ENCODE peak calls at places on chromosomes 16 and 17, in ten cellular contexts. J is mammary epithelial cell; T is left ventricle myocardium inferior; N is fibroblast of lung; I is heart left ventricle; L is colonic mucosa; S is osteoblast; W is heart right ventricle; C is psoas muscle; Y is CD4-positive, alpha-beta memory T cell. M is an unnamed sample.

GRCh38 chr17:3542410-3543088 is 15.1 kb downstream of the TRPV3 start:
- DNase-seq in Y (no peak), J (no peak), T (no peak), S (peak; percentile 42), L (no peak), W (no peak), C (no peak), N (no peak), I (no peak), M (peak; percentile 47)

GRCh38 chr16:4653981-4654380 is 29.4 kb downstream of the MGRN1 start:
- DNase-seq in J (no peak), T (no peak), I (no peak), C (no peak), L (peak; percentile 92), W (no peak), S (peak; percentile 32), Y (no peak), N (no peak), M (no peak)

GRCh38 chr17:22512997-22513538 is 820.7 kb downstream of the KCNJ18 start:
- DNase-seq in Y (no peak), N (no peak), C (no peak), S (no peak), T (no peak), W (no peak), L (no peak), J (no peak), I (no peak), M (no peak)

GRCh38 chr17:81601525-81602120 is 35.3 kb downstream of the NPLOC4 start:
- DNase-seq in W (no peak), Y (peak; percentile 62), C (no peak), N (peak; percentile 60), J (peak; percentile 36), I (no peak), T (no peak), L (peak; percentile 52), S (peak; percentile 85), M (no peak)

GRCh38 chr16:12182202-12182601 is 205.7 kb downstream of the SNX29 start:
- DNase-seq in S (no peak), T (no peak), W (no peak), N (no peak), C (no peak), J (no peak), L (no peak), I (no peak), Y (no peak), M (no peak)

GRCh38 chr17:79842656-79843474 is 3.6 kb upstream of the CBX4 start:
- DNase-seq in L (peak; percentile 29), C (no peak), T (no peak), N (no peak), S (peak; percentile 92), W (no peak), J (no peak), Y (peak; percentile 35), I (no peak), M (no peak)

GRCh38 chr17:66549312-66549705 is 246.9 kb downstream of the PRKCA start:
- DNase-seq in C (no peak), Y (no peak), N (peak; percentile 88), J (no peak), L (no peak), W (no peak), S (no peak), I (no peak), T (no peak), M (no peak)

GRCh38 chr16:69928856-69929400 is 22.2 kb upstream of the CLEC18A start:
- DNase-seq in J (no peak), I (no peak), Y (no peak), W (no peak), N (no peak), S (no peak), C (no peak), T (no peak), L (no peak), M (no peak)

GRCh38 chr17:27244481-27245223 is 49.3 kb upstream of the WSB1 start:
- DNase-seq in I (peak; percentile 69), W (peak; percentile 64), J (peak; percentile 90), C (peak; percentile 87), Y (no peak), N (peak; percentile 88), T (peak; percentile 56), S (peak; percentile 92), L (peak; percentile 46), M (peak; percentile 90)

GRCh38 chr17:27241346-27241946 is 52.5 kb upstream of the WSB1 start:
- DNase-seq in L (no peak), T (no peak), S (peak; percentile 47), C (no peak), I (no peak), N (peak; percentile 64), J (peak; percentile 90), Y (no peak), W (no peak), M (no peak)

GRCh38 chr17:27240802-27241155 is 53.1 kb upstream of the WSB1 start:
- DNase-seq in I (no peak), J (no peak), N (no peak), C (no peak), W (no peak), Y (no peak), L (no peak), T (no peak), S (no peak), M (no peak)

GRCh38 chr17:27244019-27244418 is 49.9 kb upstream of the WSB1 start:
- DNase-seq in I (no peak), L (no peak), Y (no peak), W (no peak), J (no peak), N (no peak), C (no peak), S (peak; percentile 42), T (no peak), M (no peak)

DNA sequence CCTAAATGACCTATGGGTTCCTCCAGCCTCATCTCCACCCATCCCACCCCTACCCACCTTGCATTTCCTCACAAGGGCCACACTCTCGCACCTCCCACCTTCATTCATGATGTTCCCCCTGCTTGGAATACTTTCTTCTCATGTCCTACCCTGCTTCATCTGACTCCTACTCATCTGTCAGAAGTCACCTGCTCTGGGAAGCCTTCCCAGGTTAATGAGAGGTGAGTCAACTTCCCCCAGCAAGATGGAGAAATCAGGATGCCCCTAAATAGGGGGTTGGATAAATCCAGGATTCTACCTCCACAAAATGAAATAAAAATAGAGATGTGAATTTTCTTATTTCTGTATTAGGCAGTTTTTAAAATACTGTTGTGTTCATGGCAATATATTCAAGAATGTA is 51.0 kb upstream of the WSB1 start:
- DNase-seq in I (no peak), C (no peak), L (no peak), N (no peak), Y (no peak), S (peak; percentile 36), T (no peak), W (no peak), J (no peak), M (no peak)
- H3K4me1 ChIP-seq in I (peaks cover 54% of the 10 kb centered on the region), C (peaks cover 34% of the 10 kb centered on the region), L (peaks cover 10% of the 10 kb centered on the region), N (peaks cover 11% of the 10 kb centered on the region), Y (no peaks in the 10 kb centered on the region), S (peaks cover 31% of the 10 kb centered on the region), T (peaks cover 58% of the 10 kb centered on the region), W (peaks cover 34% of the 10 kb centered on the region), J (peaks cover 47% of the 10 kb centered on the region), M (peaks cover 99% of the 10 kb centered on the region)

GRCh38 chr16:1981398-1981836 is at the start of gene NOXO1:
- DNase-seq in I (no peak), L (peak; percentile 85), C (no peak), S (no peak), Y (no peak), T (no peak), W (no peak), J (peak; percentile 14), N (no peak), M (no peak)

GRCh38 chr16:1980770-1981087 is 540 bp downstream of the NOXO1 start:
- DNase-seq in J (no peak), C (no peak), S (no peak), N (no peak), I (no peak), T (no peak), W (no peak), L (no peak), Y (no peak), M (no peak)

GRCh38 chr16:1978476-1979120 is 2.7 kb downstream of the NOXO1 start:
- DNase-seq in N (no peak), L (no peak), Y (no peak), T (no peak), C (no peak), J (no peak), I (no peak), S (no peak), W (no peak), M (no peak)

GRCh38 chr16:1979271-1980025 is 1.8 kb downstream of the NOXO1 start:
- DNase-seq in S (peak; percentile 85), L (peak; percentile 92), C (no peak), T (no peak), I (no peak), W (no peak), N (no peak), Y (peak; percentile 32), J (peak; percentile 87), M (no peak)

DNA sequence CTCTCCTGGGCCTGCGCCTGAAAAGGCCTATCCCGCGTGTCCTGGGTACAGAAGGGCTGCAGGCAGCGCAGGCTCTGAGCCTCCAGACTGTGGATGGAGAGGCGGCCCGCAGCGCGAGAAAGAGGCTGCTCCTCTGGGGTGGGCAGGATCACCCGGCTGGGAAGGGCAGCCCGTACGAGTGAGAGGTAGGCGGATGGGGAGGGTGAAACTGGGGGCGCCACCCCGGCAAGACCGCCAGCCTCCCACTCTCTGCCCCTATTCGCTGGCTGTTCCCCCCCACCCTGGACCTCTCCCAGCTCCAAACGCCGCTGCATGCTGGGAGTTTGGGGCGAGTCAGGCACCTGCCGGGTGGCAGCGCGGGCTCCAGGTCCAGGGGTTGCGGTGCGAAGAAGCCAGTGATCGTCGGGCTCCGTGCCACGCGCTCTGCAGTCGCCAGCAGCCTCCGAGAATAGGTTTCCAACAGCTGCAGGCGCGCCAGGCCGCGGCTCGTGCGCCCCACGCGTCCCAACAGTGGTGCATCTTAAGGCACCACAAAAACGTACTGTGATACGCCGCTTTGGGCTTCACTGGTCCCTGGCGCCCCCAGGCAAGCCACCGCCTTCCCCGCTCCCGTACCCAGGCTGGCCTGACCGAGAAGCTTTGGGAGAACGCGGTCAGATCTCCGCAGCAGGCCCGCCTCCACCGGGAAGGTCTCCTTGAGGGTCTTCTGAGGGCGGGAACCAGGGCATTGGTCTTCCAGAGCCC is 1.1 kb downstream of the NOXO1 start:
- DNase-seq in J (peak; percentile 14), C (peak; percentile 80), W (no peak), T (no peak), S (peak; percentile 90), Y (no peak), L (peak; percentile 60), N (no peak), I (no peak), M (no peak)
- H3K27me3 ChIP-seq in J (no peaks in the 10 kb centered on the region), C (no peaks in the 10 kb centered on the region), W (peaks cover 45% of the 10 kb centered on the region), T (peaks cover 77% of the 10 kb centered on the region), S (peaks cover 39% of the 10 kb centered on the region), Y (peaks cover 20% of the 10 kb centered on the region), L (peaks cover 8% of the 10 kb centered on the region), N (peaks cover 19% of the 10 kb centered on the region), I (peaks cover 76% of the 10 kb centered on the region), M (peaks cover 85% of the 10 kb centered on the region)

GRCh38 chr17:36686123-36686669 is 84.8 kb downstream of the MRM1 start:
- DNase-seq in N (no peak), Y (no peak), J (peak; percentile 58), T (no peak), C (no peak), S (no peak), W (no peak), I (no peak), L (no peak), M (peak; percentile 21)
- H3K27ac ChIP-seq in N (no peak overlapping the region), Y (no peak overlapping the region), J (no peak overlapping the region), T (no peak overlapping the region), C (no peak overlapping the region), S (no peak overlapping the region), W (no peak overlapping the region), I (no peak overlapping the region), L (no peak overlapping the region), M (no peak overlapping the region)

DNA sequence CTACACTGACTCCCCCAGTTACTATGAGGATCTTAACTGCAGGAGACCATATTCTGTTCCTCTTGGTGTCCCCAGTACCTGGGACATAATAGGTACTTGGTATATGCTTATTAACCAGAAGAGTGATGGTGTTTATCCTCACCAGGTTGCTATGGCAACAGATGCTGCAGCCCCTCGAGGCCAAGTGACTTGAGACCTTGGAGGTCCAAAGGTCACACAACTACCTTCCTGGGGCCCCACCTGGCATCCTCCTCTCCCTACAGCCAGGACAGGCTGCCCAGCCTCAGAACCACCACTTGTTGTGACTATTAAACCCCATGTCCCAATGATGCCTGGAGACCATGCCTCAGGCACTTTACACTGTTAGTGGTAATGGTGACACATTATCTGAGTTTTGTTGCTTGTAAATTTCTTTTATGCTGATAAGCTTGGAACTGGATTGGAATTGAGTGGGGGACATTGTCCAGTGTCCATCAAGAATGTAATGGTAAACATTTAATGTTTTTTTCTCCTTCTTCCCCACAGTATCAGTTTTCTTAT is 189.4 kb downstream of the CCDC182 start:
- DNase-seq in Y (no peak), L (no peak), J (no peak), W (no peak), I (no peak), N (no peak), T (no peak), S (peak; percentile 22), C (no peak), M (no peak)
- H3K4me1 ChIP-seq in Y (no peaks in the 10 kb centered on the region), L (no peaks in the 10 kb centered on the region), J (peaks cover 12% of the 10 kb centered on the region), W (no peaks in the 10 kb centered on the region), I (peaks cover 41% of the 10 kb centered on the region), N (no peaks in the 10 kb centered on the region), T (peaks cover 49% of the 10 kb centered on the region), S (peaks cover 16% of the 10 kb centered on the region), C (peaks cover 59% of the 10 kb centered on the region), M (peaks cover 64% of the 10 kb centered on the region)

M was measured in spleen.